ENCODE peak calls at places on chromosomes 11 and 22, in nine cellular contexts. A is stimulated activated CD8-positive, alpha-beta memory T cell treated with anti-CD3 and anti-CD28 coated beads, Interleukin-15, amount 100 ng/mL, for 4 hours; C is OCI-LY7; O is GDM1; L is skeletal muscle cell; Y is activated gamma-delta T cell treated with anti-CD3 and anti-CD28 coated beads, Interleukin-2, amount 50 U/mL, for 16 hours; T is Right ventricle myocardium superior; B is activated naive CD4-positive, alpha-beta T cell; Z is brain microvascular endothelial cell. G is an unnamed sample.

GRCh38 chr11:61911701-61912529 is 5.5 kb downstream of the RAB3IL1 start:
- DNase-seq in A (no peak), C (no peak), O (no peak), L (no peak), Y (no peak), T (peak; percentile 44), B (no peak), Z (no peak), G (no peak)

GRCh38 chr11:15816996-15817395 is 539.4 kb downstream of the SOX6 start:
- DNase-seq in A (no peak), C (no peak), O (no peak), L (no peak), Y (no peak), T (no peak), B (no peak), Z (peak; percentile 69), G (peak; percentile 43)

GRCh38 chr11:130181295-130182272 is 22.0 kb downstream of the ST14 start:
- DNase-seq in A (no peak), C (peak; percentile 98), O (no peak), L (peak; percentile 31), Y (no peak), T (no peak), B (no peak), Z (peak; percentile 67), G (no peak)

GRCh38 chr11:66857234-66857926 is 516 bp downstream of the LRFN4 start:
- DNase-seq in A (no peak), C (no peak), O (no peak), L (no peak), Y (no peak), T (no peak), B (no peak), Z (no peak), G (peak; percentile 46)

GRCh38 chr11:30560345-30561106 is 25.6 kb downstream of the MPPED2 start:
- DNase-seq in A (no peak), C (no peak), O (no peak), L (no peak), Y (no peak), T (no peak), B (no peak), Z (no peak), G (no peak)

GRCh38 chr11:73361953-73362776 is 14.0 kb upstream of the RELT start:
- DNase-seq in A (no peak), C (peak; percentile 27), O (no peak), L (no peak), Y (no peak), T (no peak), B (no peak), Z (no peak), G (no peak)

GRCh38 chr11:45392621-45393183 is 106.6 kb upstream of the SYT13 start:
- DNase-seq in A (no peak), C (no peak), O (no peak), L (no peak), Y (no peak), T (no peak), B (no peak), Z (no peak), G (no peak)

GRCh38 chr22:39220897-39221850 is 23.6 kb downstream of the PDGFB start:
- DNase-seq in A (no peak), C (no peak), O (no peak), L (no peak), Y (no peak), T (peak; percentile 38), B (no peak), Z (no peak), G (no peak)

GRCh38 chr11:31817621-31818493 is 6.7 kb upstream of the PAX6 start:
- DNase-seq in A (no peak), C (no peak), O (no peak), L (no peak), Y (no peak), T (no peak), B (no peak), Z (no peak), G (peak; percentile 43)

GRCh38 chr11:1479678-1480118 is 6.9 kb downstream of the MOB2 start:
- DNase-seq in A (no peak), C (no peak), O (no peak), L (no peak), Y (no peak), T (no peak), B (no peak), Z (no peak), G (no peak)

GRCh38 chr11:44409071-44409470 is 99.1 kb upstream of the ALX4 start:
- DNase-seq in A (no peak), C (no peak), O (no peak), L (no peak), Y (no peak), T (no peak), B (no peak), Z (no peak), G (no peak)

GRCh38 chr11:117369521-117369920 is 41.9 kb downstream of the CEP164 start:
- DNase-seq in A (no peak), C (no peak), O (no peak), L (no peak), Y (no peak), T (no peak), B (no peak), Z (no peak), G (no peak)

GRCh38 chr11:18312663-18313420 is 9.1 kb downstream of the HPS5 start:
- DNase-seq in A (no peak), C (no peak), O (no peak), L (no peak), Y (no peak), T (no peak), B (no peak), Z (peak; percentile 46), G (no peak)